ENCODE peak calls at places on chromosomes 13 and 19, in five cellular contexts. G is T follicular helper cell; I is PC-9; V is stimulated activated CD8-positive, alpha-beta memory T cell treated with anti-CD3 and anti-CD28 coated beads, Interleukin-4, amount 100 ng/mL, for 48 hours; Q is GM04504. D is an unnamed sample.
A peak's percentile ranks its signal among the peaks of the same experiment; 100 is the strongest.

GRCh38 chr19:19460258-19460731 is 54.8 kb downstream of the GATAD2A start:
- DNase-seq in G (no peak), I (no peak), V (peak; percentile 65), Q (no peak), D (peak; percentile 59)

GRCh38 chr13:112451512-112452379 is 75.6 kb downstream of the SPACA7 start:
- DNase-seq in G (no peak), I (no peak), V (no peak), Q (no peak), D (no peak)

GRCh38 chr19:13339869-13340268 is 166.4 kb downstream of the CACNA1A start:
- DNase-seq in G (no peak), I (no peak), V (no peak), Q (no peak), D (no peak)

GRCh38 chr13:79314652-79315051 is 91.4 kb downstream of the RBM26 start:
- DNase-seq in G (no peak), I (no peak), V (no peak), Q (no peak), D (no peak)

GRCh38 chr19:33471111-33471996 is 50.2 kb downstream of the PEPD start:
- DNase-seq in G (no peak), I (no peak), V (no peak), Q (no peak), D (no peak)

GRCh38 chr19:16336571-16336970 is 11.9 kb downstream of the KLF2 start:
- DNase-seq in G (no peak), I (no peak), V (no peak), Q (no peak), D (no peak)

GRCh38 chr19:46861691-46862503 is 1.1 kb downstream of the ARHGAP35 start:
- DNase-seq in G (no peak), I (peak; percentile 21), V (peak; percentile 32), Q (no peak), D (peak; percentile 52)

GRCh38 chr13:99416411-99417121 is 84.7 kb upstream of the TM9SF2 start:
- DNase-seq in G (no peak), I (no peak), V (peak; percentile 42), Q (no peak), D (no peak)

GRCh38 chr13:80341771-80342271 is 895 bp upstream of the SPRY2 start:
- DNase-seq in G (no peak), I (peak; percentile 26), V (peak; percentile 26), Q (no peak), D (peak; percentile 74)